ENCODE peak calls at places on chromosomes 2 and 18, in six cellular contexts. X is HepG2, S is A549, L is endothelial cell of umbilical vein, Y is K562, U is GM12878. J is an unnamed sample.

GRCh38 chr18:6712401-6712800 is 17.1 kb upstream of the ARHGAP28 start:
- DNase-seq in X (no peak), S (no peak), L (no peak), Y (no peak), U (no peak), J (no peak)

GRCh38 chr2:12416600-12416999 is 300.1 kb upstream of the TRIB2 start:
- DNase-seq in X (peak; percentile 11), S (peak; percentile 16), L (peak; percentile 57), Y (peak; percentile 59), U (no peak), J (peak; percentile 68)

GRCh38 chr2:61426267-61426897 is 44.5 kb downstream of the USP34 start:
- DNase-seq in X (peak; percentile 66), S (peak; percentile 80), L (peak; percentile 36), Y (peak; percentile 56), U (no peak), J (peak; percentile 80)

GRCh38 chr2:62291052-62291451 is 95.1 kb downstream of the B3GNT2 start:
- DNase-seq in X (no peak), S (no peak), L (no peak), Y (no peak), U (no peak), J (no peak)

GRCh38 chr2:46294185-46294836 is 2.9 kb upstream of the EPAS1 start:
- DNase-seq in X (no peak), S (peak; percentile 60), L (peak; percentile 44), Y (peak; percentile 61), U (no peak), J (peak; percentile 24)

GRCh38 chr2:44942304-44943030 is 965 bp downstream of the SIX3 start:
- DNase-seq in X (no peak), S (no peak), L (peak; percentile 22), Y (no peak), U (no peak), J (peak; percentile 29)

GRCh38 chr18:3261035-3261392 is 919 bp upstream of the MYL12B start:
- DNase-seq in X (no peak), S (no peak), L (no peak), Y (no peak), U (no peak), J (no peak)

GRCh38 chr2:133591164-133591563 is 22.9 kb upstream of the NCKAP5 start:
- DNase-seq in X (no peak), S (no peak), L (peak; percentile 48), Y (no peak), U (no peak), J (no peak)

GRCh38 chr2:109173311-109174171 is 44.5 kb downstream of the SH3RF3 start:
- DNase-seq in X (no peak), S (no peak), L (peak; percentile 82), Y (no peak), U (no peak), J (no peak)

GRCh38 chr2:55120634-55121359 is 70.5 kb upstream of the RTN4 start:
- DNase-seq in X (no peak), S (no peak), L (no peak), Y (peak; percentile 29), U (no peak), J (peak; percentile 97)

GRCh38 chr2:172094319-172095145 is 8.2 kb downstream of the DLX2 start:
- DNase-seq in X (no peak), S (peak; percentile 45), L (no peak), Y (no peak), U (no peak), J (peak; percentile 41)

GRCh38 chr2:48145845-48146452 is 239.7 kb upstream of the FBXO11 start:
- DNase-seq in X (peak; percentile 58), S (no peak), L (no peak), Y (peak; percentile 37), U (no peak), J (peak; percentile 80)

GRCh38 chr2:75130171-75130570 is 69.1 kb downstream of the TACR1 start:
- DNase-seq in X (no peak), S (peak; percentile 36), L (no peak), Y (no peak), U (no peak), J (peak; percentile 12)

GRCh38 chr2:70007151-70007550 is 45.7 kb upstream of the ASPRV1 start:
- DNase-seq in X (no peak), S (no peak), L (no peak), Y (no peak), U (no peak), J (no peak)

GRCh38 chr2:191881982-191882816 is 35.3 kb upstream of the CAVIN2 start:
- DNase-seq in X (peak; percentile 92), S (no peak), L (no peak), Y (no peak), U (no peak), J (no peak)

GRCh38 chr18:8802031-8802679 is 96.8 kb downstream of the MTCL1 start:
- DNase-seq in X (no peak), S (no peak), L (no peak), Y (no peak), U (no peak), J (no peak)

GRCh38 chr2:218229239-218229638 is 12.2 kb downstream of the ARPC2 start:
- DNase-seq in X (no peak), S (peak; percentile 23), L (peak; percentile 88), Y (no peak), U (peak; percentile 88), J (peak; percentile 94)

GRCh38 chr2:48433682-48434081 is 96.3 kb upstream of the STON1 start:
- DNase-seq in X (no peak), S (no peak), L (no peak), Y (no peak), U (no peak), J (no peak)

GRCh38 chr18:25251127-25251526 is 100.8 kb downstream of the ZNF521 start:
- DNase-seq in X (no peak), S (no peak), L (no peak), Y (no peak), U (no peak), J (no peak)

GRCh38 chr2:203583084-203583695 is 48.1 kb upstream of the RAPH1 start:
- DNase-seq in X (no peak), S (no peak), L (no peak), Y (no peak), U (no peak), J (no peak)

GRCh38 chr2:240991378-240992263 is 6.8 kb upstream of the SNED1 start:
- DNase-seq in X (peak; percentile 58), S (peak; percentile 70), L (peak; percentile 98), Y (no peak), U (no peak), J (peak; percentile 88)
- TF ChIP-seq MYC in X (no peak), S (no peak), L (no peak), Y (no peak), U (no peak), J (peak; percentile 43)

GRCh38 chr2:186426153-186427016 is 59.7 kb upstream of the ZC3H15 start:
- DNase-seq in X (peak; percentile 46), S (no peak), L (no peak), Y (no peak), U (peak; percentile 44), J (no peak)
- TF ChIP-seq MYC in X (no peak), S (no peak), L (no peak), Y (no peak), U (no peak), J (no peak)

GRCh38 chr2:216645636-216645950 is 12.4 kb downstream of the IGFBP2 start:
- DNase-seq in X (no peak), S (no peak), L (no peak), Y (no peak), U (no peak), J (no peak)

GRCh38 chr2:216648105-216648504 is 14.9 kb downstream of the IGFBP2 start:
- DNase-seq in X (no peak), S (no peak), L (no peak), Y (no peak), U (no peak), J (no peak)

GRCh38 chr2:216643986-216644662 is 10.9 kb downstream of the IGFBP2 start:
- DNase-seq in X (no peak), S (no peak), L (peak; percentile 50), Y (no peak), U (no peak), J (no peak)

GRCh38 chr2:216646116-216646515 is 12.9 kb downstream of the IGFBP2 start:
- DNase-seq in X (no peak), S (no peak), L (no peak), Y (no peak), U (no peak), J (no peak)

DNA sequence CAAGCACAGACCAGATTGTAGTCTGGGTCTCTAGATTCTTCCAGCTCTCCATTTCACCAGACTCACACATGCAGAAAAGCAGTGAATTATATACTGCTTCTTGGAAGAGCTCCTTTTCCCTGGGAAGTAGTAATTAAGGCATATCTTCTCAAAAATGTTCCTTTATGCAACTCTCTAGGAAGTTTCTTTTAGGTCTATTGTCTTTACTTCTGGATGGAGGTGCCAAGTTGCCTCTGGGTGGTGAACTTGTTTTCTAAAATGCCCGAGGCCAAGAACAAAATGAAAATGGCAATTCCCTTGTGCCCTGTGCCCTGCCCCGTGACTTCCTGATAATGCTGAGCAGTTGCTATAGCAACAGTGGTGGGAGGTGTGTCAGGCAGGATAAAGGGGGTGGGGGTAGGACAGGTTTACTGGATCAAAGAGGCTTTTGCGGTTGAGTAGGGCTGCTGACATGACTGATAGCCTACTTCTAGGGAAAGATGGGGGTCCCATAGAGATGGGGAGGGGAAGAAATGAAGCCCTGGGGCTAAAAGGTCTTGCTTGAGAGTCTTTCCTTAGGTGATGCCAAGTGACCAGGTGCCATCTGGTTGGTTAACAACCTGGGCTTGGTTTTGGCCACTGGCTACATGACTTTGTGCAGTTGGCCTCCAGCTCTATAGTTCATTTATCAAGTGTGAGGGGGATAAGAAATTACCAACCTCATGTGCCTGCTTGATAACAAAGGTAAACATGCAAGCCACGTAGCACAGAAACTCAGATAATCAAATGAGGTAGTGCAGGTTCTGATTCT is 11.8 kb downstream of the IGFBP2 start:
- DNase-seq in X (no peak), S (no peak), L (peak; percentile 50), Y (no peak), U (no peak), J (no peak)
- TF ChIP-seq MYC in X (no peak), S (no peak), L (no peak), Y (no peak), U (no peak), J (no peak)

GRCh38 chr2:195560209-195560907 is 96.7 kb upstream of the SLC39A10 start:
- DNase-seq in X (no peak), S (peak; percentile 26), L (no peak), Y (no peak), U (no peak), J (no peak)

GRCh38 chr2:195562624-195563566 is 94.1 kb upstream of the SLC39A10 start:
- DNase-seq in X (no peak), S (peak; percentile 32), L (no peak), Y (no peak), U (no peak), J (no peak)

GRCh38 chr2:195555971-195556370 is 101.1 kb upstream of the SLC39A10 start:
- DNase-seq in X (peak; percentile 11), S (no peak), L (no peak), Y (no peak), U (no peak), J (no peak)

GRCh38 chr2:195561205-195562032 is 95.6 kb upstream of the SLC39A10 start:
- DNase-seq in X (no peak), S (peak; percentile 75), L (no peak), Y (no peak), U (peak; percentile 82), J (peak; percentile 54)

GRCh38 chr2:195559431-195559914 is 97.6 kb upstream of the SLC39A10 start:
- DNase-seq in X (no peak), S (no peak), L (no peak), Y (no peak), U (peak; percentile 99), J (peak; percentile 94)
- TF ChIP-seq MYC in X (no peak), S (no peak), L (no peak), Y (no peak), U (no peak), J (peak; percentile 87)

J was measured in NB4.